ENCODE peak calls at places on chromosomes 1 and 21, in eight cellular contexts. Q, A, W, P, H, G, I and V are unnamed samples.

GRCh38 chr1:44417351-44418021 is 12.4 kb downstream of the RNF220 start:
- DNase-seq in Q (no peak), A (peak), W (peak), P (no peak), H (no peak), G (peak), I (no peak), V (peak)

GRCh38 chr1:228735871-228736586 is 750 bp downstream of the RHOU start:
- DNase-seq in Q (peak), A (peak), W (peak), P (peak), H (peak), G (no peak), I (no peak), V (peak)

GRCh38 chr1:54199151-54199764 is 572 bp downstream of the CYB5RL start:
- DNase-seq in Q (no peak), A (no peak), W (no peak), P (no peak), H (no peak), G (no peak), I (no peak), V (no peak)

GRCh38 chr1:223500560-223501425 is 107.6 kb downstream of the CCDC185 start:
- DNase-seq in Q (no peak), A (peak), W (no peak), P (peak), H (no peak), G (no peak), I (peak), V (peak)

GRCh38 chr1:117045644-117046043 is 14.5 kb upstream of the TTF2 start:
- DNase-seq in Q (no peak), A (no peak), W (no peak), P (no peak), H (no peak), G (no peak), I (no peak), V (no peak)

GRCh38 chr1:99950486-99950885 is 19.3 kb upstream of the SLC35A3 start:
- DNase-seq in Q (no peak), A (no peak), W (no peak), P (no peak), H (no peak), G (no peak), I (no peak), V (no peak)

GRCh38 chr1:1730870-1731269 is 6.7 kb upstream of the CDK11A start:
- DNase-seq in Q (no peak), A (no peak), W (no peak), P (no peak), H (no peak), G (no peak), I (no peak), V (no peak)

GRCh38 chr1:65449214-65449823 is 28.9 kb downstream of the LEPR start:
- DNase-seq in Q (no peak), A (no peak), W (no peak), P (peak), H (no peak), G (no peak), I (no peak), V (no peak)

GRCh38 chr1:72284084-72284397 is 1.7 kb upstream of the NEGR1 start:
- DNase-seq in Q (no peak), A (peak), W (no peak), P (no peak), H (no peak), G (no peak), I (no peak), V (no peak)

GRCh38 chr21:37564924-37565529 is 198.5 kb downstream of the DYRK1A start:
- DNase-seq in Q (no peak), A (peak), W (no peak), P (peak), H (no peak), G (no peak), I (no peak), V (no peak)

GRCh38 chr1:203153051-203153988 is 22.3 kb downstream of the MYBPH start:
- DNase-seq in Q (no peak), A (peak), W (no peak), P (no peak), H (no peak), G (peak), I (no peak), V (no peak)

GRCh38 chr1:203126151-203126865 is 1.2 kb upstream of the ADORA1 start:
- DNase-seq in Q (peak), A (peak), W (no peak), P (no peak), H (no peak), G (no peak), I (no peak), V (no peak)

GRCh38 chr1:112852276-112852675 is 103.7 kb downstream of the SLC16A1 start:
- DNase-seq in Q (no peak), A (no peak), W (no peak), P (no peak), H (no peak), G (no peak), I (no peak), V (no peak)

GRCh38 chr1:170370087-170370486 is 161.9 kb upstream of the GORAB start:
- DNase-seq in Q (no peak), A (no peak), W (no peak), P (no peak), H (no peak), G (no peak), I (no peak), V (no peak)

GRCh38 chr1:247642742-247643141 is 36.8 kb downstream of the OR13G1 start:
- DNase-seq in Q (no peak), A (no peak), W (no peak), P (no peak), H (no peak), G (no peak), I (no peak), V (no peak)

GRCh38 chr1:236893626-236894545 is 98.8 kb downstream of the MTR start:
- DNase-seq in Q (no peak), A (no peak), W (no peak), P (no peak), H (no peak), G (no peak), I (no peak), V (no peak)

GRCh38 chr1:12591267-12591938 is 26.6 kb downstream of the DHRS3 start:
- DNase-seq in Q (no peak), A (no peak), W (peak), P (no peak), H (no peak), G (peak), I (no peak), V (no peak)

GRCh38 chr1:41399148-41399795 is 38.0 kb downstream of the FOXO6 start:
- DNase-seq in Q (no peak), A (no peak), W (peak), P (no peak), H (no peak), G (peak), I (no peak), V (no peak)

GRCh38 chr21:45405271-45405818 is 380 bp downstream of the COL18A1 start:
- DNase-seq in Q (no peak), A (no peak), W (peak), P (peak), H (no peak), G (no peak), I (no peak), V (peak)

GRCh38 chr21:45479691-45480675 is 62.3 kb downstream of the SLC19A1 start:
- DNase-seq in Q (no peak), A (no peak), W (no peak), P (no peak), H (no peak), G (no peak), I (no peak), V (no peak)

GRCh38 chr1:62423580-62424242 is 13.1 kb upstream of the USP1 start:
- DNase-seq in Q (no peak), A (no peak), W (no peak), P (no peak), H (no peak), G (no peak), I (no peak), V (no peak)

GRCh38 chr21:42317826-42318746 is 2.9 kb upstream of the TFF3 start:
- DNase-seq in Q (no peak), A (peak), W (no peak), P (no peak), H (no peak), G (no peak), I (no peak), V (no peak)

GRCh38 chr1:67766117-67766978 is 66.9 kb downstream of the GNG12 start:
- DNase-seq in Q (peak), A (peak), W (peak), P (peak), H (no peak), G (peak), I (peak), V (peak)